ENCODE peak calls at places on chromosomes 4 and X, in nine cellular contexts. One of them, this sample, is unnamed.

GRCh38 chr4:130603043-130603442 is 1507.1 kb downstream of the C4orf33 start:
- DNase-seq in GM23338: no peak
- DNase-seq in upper lobe of right lung: no peak
- DNase-seq in PC-3: no peak
- DNase-seq in upper lobe of left lung: no peak
- DNase-seq in coronary artery: no peak
- DNase-seq in RWPE1: no peak
- DNase-seq in fibroblast of lung: no peak
- DNase-seq in naive thymus-derived CD4-positive, alpha-beta T cell: no peak
- DNase-seq in this sample: no peak

GRCh38 chr4:32031026-32031425 is 1310.9 kb downstream of the PCDH7 start:
- DNase-seq in GM23338: no peak
- DNase-seq in upper lobe of right lung: no peak
- DNase-seq in RWPE1: no peak
- DNase-seq in coronary artery: no peak
- DNase-seq in naive thymus-derived CD4-positive, alpha-beta T cell: no peak
- DNase-seq in PC-3: peak
- DNase-seq in upper lobe of left lung: no peak
- DNase-seq in fibroblast of lung: no peak
- DNase-seq in this sample: no peak

GRCh38 chrX:143634373-143634685 is 1.6 kb downstream of the SLITRK4 start:
- DNase-seq in PC-3: no peak
- DNase-seq in coronary artery: no peak
- DNase-seq in naive thymus-derived CD4-positive, alpha-beta T cell: no peak
- DNase-seq in GM23338: no peak
- DNase-seq in upper lobe of left lung: no peak
- DNase-seq in RWPE1: no peak
- DNase-seq in upper lobe of right lung: peak
- DNase-seq in fibroblast of lung: no peak
- DNase-seq in this sample: no peak

GRCh38 chrX:57137481-57137880 is 284 bp upstream of the SPIN2A start:
- DNase-seq in coronary artery: no peak
- DNase-seq in upper lobe of left lung: no peak
- DNase-seq in upper lobe of right lung: no peak
- DNase-seq in fibroblast of lung: peak
- DNase-seq in PC-3: no peak
- DNase-seq in RWPE1: no peak
- DNase-seq in naive thymus-derived CD4-positive, alpha-beta T cell: no peak
- DNase-seq in GM23338: peak
- DNase-seq in this sample: no peak

GRCh38 chr4:107133965-107134364 is 97.9 kb upstream of the DKK2 start:
- DNase-seq in coronary artery: no peak
- DNase-seq in GM23338: no peak
- DNase-seq in fibroblast of lung: no peak
- DNase-seq in upper lobe of right lung: no peak
- DNase-seq in PC-3: no peak
- DNase-seq in RWPE1: no peak
- DNase-seq in naive thymus-derived CD4-positive, alpha-beta T cell: no peak
- DNase-seq in upper lobe of left lung: no peak
- DNase-seq in this sample: no peak

GRCh38 chrX:12011075-12011474 is 127.2 kb upstream of the FRMPD4 start:
- DNase-seq in PC-3: peak
- DNase-seq in upper lobe of left lung: no peak
- DNase-seq in upper lobe of right lung: no peak
- DNase-seq in RWPE1: peak
- DNase-seq in GM23338: no peak
- DNase-seq in fibroblast of lung: peak
- DNase-seq in coronary artery: no peak
- DNase-seq in naive thymus-derived CD4-positive, alpha-beta T cell: no peak
- DNase-seq in this sample: peak

GRCh38 chrX:151765026-151765425 is 30.5 kb downstream of the CNGA2 start:
- DNase-seq in RWPE1: no peak
- DNase-seq in fibroblast of lung: no peak
- DNase-seq in naive thymus-derived CD4-positive, alpha-beta T cell: no peak
- DNase-seq in PC-3: no peak
- DNase-seq in GM23338: no peak
- DNase-seq in upper lobe of right lung: no peak
- DNase-seq in coronary artery: peak
- DNase-seq in upper lobe of left lung: no peak
- DNase-seq in this sample: no peak

GRCh38 chrX:48938721-48939416 is 18.5 kb downstream of the OTUD5 start:
- DNase-seq in PC-3: no peak
- DNase-seq in upper lobe of right lung: no peak
- DNase-seq in coronary artery: no peak
- DNase-seq in naive thymus-derived CD4-positive, alpha-beta T cell: peak
- DNase-seq in fibroblast of lung: no peak
- DNase-seq in GM23338: no peak
- DNase-seq in RWPE1: no peak
- DNase-seq in upper lobe of left lung: no peak
- DNase-seq in this sample: no peak

GRCh38 chr4:85792576-85792975 is 317.6 kb downstream of the ARHGAP24 start:
- DNase-seq in GM23338: no peak
- DNase-seq in fibroblast of lung: no peak
- DNase-seq in naive thymus-derived CD4-positive, alpha-beta T cell: no peak
- DNase-seq in PC-3: no peak
- DNase-seq in coronary artery: no peak
- DNase-seq in upper lobe of right lung: no peak
- DNase-seq in RWPE1: no peak
- DNase-seq in upper lobe of left lung: no peak
- DNase-seq in this sample: no peak

GRCh38 chrX:125322431-125322830 is 2.8 kb downstream of the TEX13C start:
- DNase-seq in fibroblast of lung: no peak
- DNase-seq in RWPE1: no peak
- DNase-seq in PC-3: no peak
- DNase-seq in GM23338: no peak
- DNase-seq in naive thymus-derived CD4-positive, alpha-beta T cell: no peak
- DNase-seq in coronary artery: no peak
- DNase-seq in upper lobe of right lung: no peak
- DNase-seq in upper lobe of left lung: no peak
- DNase-seq in this sample: no peak

GRCh38 chr4:38320349-38320707 is 343.7 kb upstream of the KLF3 start:
- DNase-seq in GM23338: no peak
- DNase-seq in naive thymus-derived CD4-positive, alpha-beta T cell: no peak
- DNase-seq in RWPE1: no peak
- DNase-seq in upper lobe of left lung: no peak
- DNase-seq in PC-3: no peak
- DNase-seq in fibroblast of lung: no peak
- DNase-seq in upper lobe of right lung: no peak
- DNase-seq in coronary artery: no peak
- DNase-seq in this sample: no peak
- H3K27ac ChIP-seq in GM23338: no peak
- H3K27ac ChIP-seq in naive thymus-derived CD4-positive, alpha-beta T cell: peak
- H3K27ac ChIP-seq in RWPE1: peak
- H3K27ac ChIP-seq in upper lobe of left lung: peak
- H3K27ac ChIP-seq in PC-3: peak
- H3K27ac ChIP-seq in fibroblast of lung: no peak
- H3K27ac ChIP-seq in upper lobe of right lung: peak
- H3K27ac ChIP-seq in coronary artery: peak
- H3K27ac ChIP-seq in this sample: no peak

DNA sequence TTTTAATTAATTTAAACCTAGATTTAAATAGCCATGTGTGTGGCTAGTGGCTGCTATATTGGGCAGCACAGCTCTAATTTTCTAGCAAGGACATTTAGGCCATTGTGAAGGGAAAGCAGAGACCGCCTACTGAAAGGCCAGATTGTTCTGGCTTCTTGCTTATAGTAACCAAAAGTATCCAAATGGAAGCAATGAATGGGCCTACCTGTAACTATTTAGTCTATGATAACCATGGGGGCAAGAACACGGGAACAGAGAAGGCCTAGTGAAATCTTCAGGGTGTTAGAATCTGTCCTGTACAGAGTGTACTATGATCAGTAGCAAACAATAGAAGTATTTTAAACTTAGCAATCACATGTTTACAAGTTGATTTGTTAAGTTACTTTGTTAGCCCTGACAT is 16.5 kb upstream of the HPRT1 start:
- DNase-seq in naive thymus-derived CD4-positive, alpha-beta T cell: no peak
- DNase-seq in upper lobe of left lung: no peak
- DNase-seq in GM23338: no peak
- DNase-seq in PC-3: no peak
- DNase-seq in fibroblast of lung: no peak
- DNase-seq in RWPE1: no peak
- DNase-seq in upper lobe of right lung: no peak
- DNase-seq in coronary artery: no peak
- DNase-seq in this sample: no peak
- H3K27ac ChIP-seq in naive thymus-derived CD4-positive, alpha-beta T cell: no peak
- H3K27ac ChIP-seq in upper lobe of left lung: no peak
- H3K27ac ChIP-seq in GM23338: no peak
- H3K27ac ChIP-seq in PC-3: no peak
- H3K27ac ChIP-seq in fibroblast of lung: no peak
- H3K27ac ChIP-seq in RWPE1: no peak
- H3K27ac ChIP-seq in upper lobe of right lung: no peak
- H3K27ac ChIP-seq in coronary artery: no peak
- H3K27ac ChIP-seq in this sample: no peak

GRCh38 chrX:43655961-43656494 is at the start of gene MAOA:
- DNase-seq in GM23338: peak
- DNase-seq in naive thymus-derived CD4-positive, alpha-beta T cell: peak
- DNase-seq in upper lobe of left lung: peak
- DNase-seq in upper lobe of right lung: peak
- DNase-seq in fibroblast of lung: peak
- DNase-seq in RWPE1: peak
- DNase-seq in coronary artery: peak
- DNase-seq in PC-3: peak
- DNase-seq in this sample: peak

GRCh38 chrX:43654431-43655150 is 1.5 kb upstream of the MAOA start:
- DNase-seq in coronary artery: peak
- DNase-seq in upper lobe of right lung: peak
- DNase-seq in fibroblast of lung: peak
- DNase-seq in PC-3: peak
- DNase-seq in upper lobe of left lung: peak
- DNase-seq in GM23338: peak
- DNase-seq in RWPE1: peak
- DNase-seq in naive thymus-derived CD4-positive, alpha-beta T cell: peak
- DNase-seq in this sample: peak

DNA sequence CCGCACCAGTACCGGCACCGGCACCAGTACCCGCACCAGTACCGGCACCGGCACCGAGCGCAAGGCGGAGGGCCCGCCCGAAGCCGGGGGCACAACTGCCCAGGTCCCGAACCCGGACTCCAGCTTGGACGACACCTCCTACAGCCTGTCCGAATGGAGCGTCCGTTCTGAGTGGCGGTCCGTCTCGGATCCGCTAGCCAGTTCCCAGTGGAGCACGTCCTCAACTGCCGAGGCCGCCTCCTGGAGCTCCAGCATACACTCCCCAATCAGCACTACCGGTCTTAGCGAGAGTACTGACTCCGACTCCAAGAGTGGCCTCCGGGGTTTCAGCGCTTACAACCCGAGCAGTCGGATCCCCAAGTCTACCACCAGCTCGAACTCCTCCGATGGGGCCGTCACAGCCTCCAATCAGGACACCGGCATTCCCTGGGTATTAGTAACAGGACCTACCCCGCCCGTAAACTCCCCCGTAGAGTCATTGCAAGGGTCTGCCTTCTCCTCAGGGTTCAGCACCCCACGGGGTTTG is 885 bp upstream of the MAOA start:
- DNase-seq in RWPE1: peak
- DNase-seq in coronary artery: peak
- DNase-seq in upper lobe of right lung: peak
- DNase-seq in PC-3: peak
- DNase-seq in fibroblast of lung: peak
- DNase-seq in GM23338: peak
- DNase-seq in naive thymus-derived CD4-positive, alpha-beta T cell: peak
- DNase-seq in upper lobe of left lung: no peak
- DNase-seq in this sample: no peak
- H3K27ac ChIP-seq in RWPE1: peak
- H3K27ac ChIP-seq in coronary artery: peak
- H3K27ac ChIP-seq in upper lobe of right lung: peak
- H3K27ac ChIP-seq in PC-3: no peak
- H3K27ac ChIP-seq in fibroblast of lung: peak
- H3K27ac ChIP-seq in GM23338: no peak
- H3K27ac ChIP-seq in naive thymus-derived CD4-positive, alpha-beta T cell: peak
- H3K27ac ChIP-seq in upper lobe of left lung: peak
- H3K27ac ChIP-seq in this sample: peak

GRCh38 chr4:82705881-82706280 is 92.7 kb downstream of the SCD5 start:
- DNase-seq in naive thymus-derived CD4-positive, alpha-beta T cell: no peak
- DNase-seq in fibroblast of lung: no peak
- DNase-seq in GM23338: no peak
- DNase-seq in coronary artery: no peak
- DNase-seq in PC-3: no peak
- DNase-seq in upper lobe of left lung: no peak
- DNase-seq in RWPE1: no peak
- DNase-seq in upper lobe of right lung: no peak
- DNase-seq in this sample: peak
- H3K27ac ChIP-seq in naive thymus-derived CD4-positive, alpha-beta T cell: no peak
- H3K27ac ChIP-seq in fibroblast of lung: no peak
- H3K27ac ChIP-seq in GM23338: no peak
- H3K27ac ChIP-seq in coronary artery: peak
- H3K27ac ChIP-seq in PC-3: no peak
- H3K27ac ChIP-seq in upper lobe of left lung: no peak
- H3K27ac ChIP-seq in RWPE1: no peak
- H3K27ac ChIP-seq in upper lobe of right lung: no peak
- H3K27ac ChIP-seq in this sample: no peak

GRCh38 chr4:30264465-30264864 is 455.7 kb upstream of the PCDH7 start:
- DNase-seq in fibroblast of lung: no peak
- DNase-seq in GM23338: no peak
- DNase-seq in PC-3: no peak
- DNase-seq in upper lobe of right lung: peak
- DNase-seq in upper lobe of left lung: peak
- DNase-seq in naive thymus-derived CD4-positive, alpha-beta T cell: no peak
- DNase-seq in coronary artery: no peak
- DNase-seq in RWPE1: no peak
- DNase-seq in this sample: no peak

GRCh38 chr4:30262379-30262778 is 457.8 kb upstream of the PCDH7 start:
- DNase-seq in fibroblast of lung: no peak
- DNase-seq in RWPE1: no peak
- DNase-seq in upper lobe of right lung: no peak
- DNase-seq in GM23338: no peak
- DNase-seq in naive thymus-derived CD4-positive, alpha-beta T cell: no peak
- DNase-seq in upper lobe of left lung: no peak
- DNase-seq in coronary artery: no peak
- DNase-seq in PC-3: peak
- DNase-seq in this sample: no peak

GRCh38 chr4:30269850-30270249 is 450.3 kb upstream of the PCDH7 start:
- DNase-seq in upper lobe of left lung: no peak
- DNase-seq in GM23338: peak
- DNase-seq in fibroblast of lung: no peak
- DNase-seq in RWPE1: no peak
- DNase-seq in PC-3: peak
- DNase-seq in upper lobe of right lung: no peak
- DNase-seq in coronary artery: no peak
- DNase-seq in naive thymus-derived CD4-positive, alpha-beta T cell: no peak
- DNase-seq in this sample: no peak

GRCh38 chr4:30268370-30268769 is 451.8 kb upstream of the PCDH7 start:
- DNase-seq in coronary artery: no peak
- DNase-seq in upper lobe of left lung: no peak
- DNase-seq in upper lobe of right lung: no peak
- DNase-seq in GM23338: no peak
- DNase-seq in PC-3: no peak
- DNase-seq in fibroblast of lung: no peak
- DNase-seq in naive thymus-derived CD4-positive, alpha-beta T cell: no peak
- DNase-seq in RWPE1: no peak
- DNase-seq in this sample: no peak
- H3K27ac ChIP-seq in coronary artery: no peak
- H3K27ac ChIP-seq in upper lobe of left lung: no peak
- H3K27ac ChIP-seq in upper lobe of right lung: no peak
- H3K27ac ChIP-seq in GM23338: no peak
- H3K27ac ChIP-seq in PC-3: no peak
- H3K27ac ChIP-seq in fibroblast of lung: no peak
- H3K27ac ChIP-seq in naive thymus-derived CD4-positive, alpha-beta T cell: no peak
- H3K27ac ChIP-seq in RWPE1: no peak
- H3K27ac ChIP-seq in this sample: no peak

GRCh38 chr4:112550728-112551127 is 34.7 kb upstream of the NEUROG2 start:
- DNase-seq in naive thymus-derived CD4-positive, alpha-beta T cell: no peak
- DNase-seq in RWPE1: no peak
- DNase-seq in GM23338: no peak
- DNase-seq in PC-3: peak
- DNase-seq in fibroblast of lung: peak
- DNase-seq in coronary artery: no peak
- DNase-seq in upper lobe of right lung: no peak
- DNase-seq in upper lobe of left lung: no peak
- DNase-seq in this sample: no peak
- H3K27ac ChIP-seq in naive thymus-derived CD4-positive, alpha-beta T cell: no peak
- H3K27ac ChIP-seq in RWPE1: no peak
- H3K27ac ChIP-seq in GM23338: no peak
- H3K27ac ChIP-seq in PC-3: no peak
- H3K27ac ChIP-seq in fibroblast of lung: no peak
- H3K27ac ChIP-seq in coronary artery: no peak
- H3K27ac ChIP-seq in upper lobe of right lung: no peak
- H3K27ac ChIP-seq in upper lobe of left lung: no peak
- H3K27ac ChIP-seq in this sample: no peak